ENCODE peak calls at places on chromosome 1, in five cellular contexts. One of them, this sample, is unnamed. For H3K4me1, the result is how much of the 10 kb centered on the place peaks cover.

GRCh38 chr1:236659792-236660587 is 26.3 kb upstream of the ACTN2 start:
- DNase-seq in PC-9: no peak
- DNase-seq in fibroblast of lung: no peak
- DNase-seq in neuronal stem cell: no peak
- DNase-seq in neural progenitor cell: no peak
- DNase-seq in this sample: no peak

GRCh38 chr1:2471587-2472001 is 4.5 kb upstream of the PLCH2 start:
- DNase-seq in fibroblast of lung: no peak
- DNase-seq in neuronal stem cell: no peak
- DNase-seq in PC-9: no peak
- DNase-seq in neural progenitor cell: no peak
- DNase-seq in this sample: no peak

GRCh38 chr1:204461331-204462228 is 33.0 kb downstream of the PIK3C2B start:
- DNase-seq in neural progenitor cell: no peak
- DNase-seq in neuronal stem cell: no peak
- DNase-seq in PC-9: no peak
- DNase-seq in fibroblast of lung: no peak
- DNase-seq in this sample: no peak

GRCh38 chr1:51861669-51862068 is 16.9 kb downstream of the NRDC start:
- DNase-seq in fibroblast of lung: peak
- DNase-seq in PC-9: no peak
- DNase-seq in neural progenitor cell: no peak
- DNase-seq in neuronal stem cell: no peak
- DNase-seq in this sample: no peak

GRCh38 chr1:78650114-78650513 is 483 bp downstream of the IFI44 start:
- DNase-seq in PC-9: no peak
- DNase-seq in fibroblast of lung: peak
- DNase-seq in neuronal stem cell: no peak
- DNase-seq in neural progenitor cell: no peak
- DNase-seq in this sample: no peak

GRCh38 chr1:19495000-19495656 is 9.8 kb upstream of the CAPZB start:
- DNase-seq in neural progenitor cell: no peak
- DNase-seq in PC-9: no peak
- DNase-seq in fibroblast of lung: no peak
- DNase-seq in neuronal stem cell: no peak
- DNase-seq in this sample: no peak

GRCh38 chr1:20124451-20125057 is 5.2 kb upstream of the PLA2G2D start:
- DNase-seq in neural progenitor cell: no peak
- DNase-seq in PC-9: peak
- DNase-seq in fibroblast of lung: peak
- DNase-seq in neuronal stem cell: no peak
- DNase-seq in this sample: peak

GRCh38 chr1:218436346-218436745 is 91.2 kb downstream of the TGFB2 start:
- DNase-seq in PC-9: no peak
- DNase-seq in neuronal stem cell: no peak
- DNase-seq in fibroblast of lung: no peak
- DNase-seq in neural progenitor cell: no peak
- DNase-seq in this sample: no peak

GRCh38 chr1:220093361-220094015 is 444 bp upstream of the IARS2 start:
- DNase-seq in neuronal stem cell: no peak
- DNase-seq in PC-9: no peak
- DNase-seq in fibroblast of lung: no peak
- DNase-seq in neural progenitor cell: no peak
- DNase-seq in this sample: no peak

DNA sequence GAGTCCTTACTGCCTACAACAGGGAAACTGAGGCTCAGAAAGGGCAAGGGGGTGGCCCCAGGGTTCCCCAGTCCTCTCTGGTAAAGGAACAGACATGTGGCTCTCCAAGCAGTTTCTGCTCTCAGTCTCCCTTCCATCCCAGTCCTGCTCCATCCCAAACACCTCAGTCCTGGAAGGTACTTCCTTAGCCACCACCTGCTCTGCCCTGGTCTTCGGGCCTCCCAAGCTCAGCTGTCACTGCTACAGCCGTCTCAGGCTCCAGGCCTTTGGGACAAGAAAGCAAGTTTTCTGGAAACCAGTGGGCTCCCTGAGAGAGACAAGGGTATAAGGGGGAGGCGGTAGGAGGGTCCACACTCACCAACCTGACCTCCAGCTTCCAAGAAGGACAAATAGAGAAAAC is 23.1 kb upstream of the ADGRB2 start:
- DNase-seq in neural progenitor cell: no peak
- DNase-seq in fibroblast of lung: no peak
- DNase-seq in PC-9: no peak
- DNase-seq in neuronal stem cell: no peak
- DNase-seq in this sample: no peak
- H3K27ac ChIP-seq in neural progenitor cell: no peak
- H3K27ac ChIP-seq in fibroblast of lung: no peak
- H3K27ac ChIP-seq in PC-9: no peak
- H3K27ac ChIP-seq in neuronal stem cell: no peak
- H3K27ac ChIP-seq in this sample: no peak

GRCh38 chr1:176211395-176212165 is 4.5 kb upstream of the COP1 start:
- DNase-seq in fibroblast of lung: no peak
- DNase-seq in neuronal stem cell: no peak
- DNase-seq in neural progenitor cell: no peak
- DNase-seq in PC-9: peak
- DNase-seq in this sample: peak
- H3K4me1 ChIP-seq in fibroblast of lung: under half
- H3K4me1 ChIP-seq in neuronal stem cell: under half
- H3K4me1 ChIP-seq in neural progenitor cell: under half
- H3K4me1 ChIP-seq in PC-9: under half
- H3K4me1 ChIP-seq in this sample: under half

DNA sequence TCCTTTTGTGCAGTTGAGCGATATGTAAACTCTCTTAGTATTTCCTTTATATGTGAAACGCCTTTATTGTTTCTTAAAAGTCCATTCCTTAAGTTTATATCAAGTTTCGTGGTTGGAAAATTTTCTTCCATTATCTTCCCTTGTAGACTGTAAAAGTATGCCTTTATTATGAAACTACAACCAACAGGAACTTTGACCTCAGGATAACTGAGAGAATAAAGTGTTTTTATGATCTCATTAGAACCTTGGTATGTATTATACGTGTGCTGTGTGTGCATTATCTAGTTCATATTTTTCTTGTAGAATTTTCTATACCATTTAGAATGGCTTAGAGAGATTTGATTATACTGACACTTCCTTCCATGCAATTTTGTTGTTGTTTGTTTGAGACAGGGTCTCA is 3.0 kb upstream of the CDC14A start:
- DNase-seq in fibroblast of lung: no peak
- DNase-seq in neural progenitor cell: no peak
- DNase-seq in PC-9: no peak
- DNase-seq in neuronal stem cell: no peak
- DNase-seq in this sample: no peak
- H2AFZ ChIP-seq in fibroblast of lung: no peak
- H2AFZ ChIP-seq in neural progenitor cell: no peak
- H2AFZ ChIP-seq in PC-9: no peak
- H2AFZ ChIP-seq in neuronal stem cell: no peak
- H2AFZ ChIP-seq in this sample: no peak

DNA sequence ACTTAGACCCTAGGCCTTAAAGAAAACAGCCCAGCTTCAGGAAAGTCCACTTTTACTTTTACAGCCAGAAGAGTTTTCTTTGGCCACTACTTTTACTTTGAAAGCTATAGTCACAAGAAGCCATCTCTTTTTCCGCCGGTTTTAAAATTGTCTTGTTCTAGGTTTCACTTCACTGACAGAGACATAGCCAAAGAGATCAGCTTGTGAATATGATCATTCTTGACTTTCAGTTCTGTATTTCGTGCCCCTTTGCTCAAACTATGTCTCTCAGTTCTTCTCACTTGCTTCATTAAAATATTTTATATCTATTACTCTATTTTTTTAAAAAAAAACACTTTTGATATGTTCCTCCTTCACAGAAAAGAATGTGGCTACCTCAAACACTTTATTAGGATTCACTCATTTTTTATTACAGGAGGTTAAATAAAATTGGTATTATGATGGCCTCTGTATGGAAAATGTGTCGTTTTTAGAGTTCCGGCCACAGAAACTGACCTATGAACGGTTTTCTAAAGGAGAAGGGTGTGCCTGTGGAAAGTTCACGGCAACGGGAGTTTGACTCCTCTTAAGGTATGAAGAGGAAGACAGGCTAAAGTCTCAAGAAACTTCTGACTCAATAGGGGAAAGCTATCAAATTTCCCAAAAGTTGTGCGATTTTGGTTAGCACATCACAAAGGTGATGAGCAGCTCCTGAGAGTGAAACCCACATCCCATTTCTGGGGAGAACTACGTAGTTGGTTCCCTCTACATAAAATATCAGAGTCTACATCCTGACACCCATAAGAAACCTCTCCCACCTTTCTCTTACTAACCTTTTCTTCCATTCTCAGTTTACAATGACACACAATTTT is 1.2 kb downstream of the MCOLN2 start:
- DNase-seq in PC-9: no peak
- DNase-seq in fibroblast of lung: no peak
- DNase-seq in neural progenitor cell: no peak
- DNase-seq in neuronal stem cell: no peak
- DNase-seq in this sample: no peak
- H3K27ac ChIP-seq in PC-9: no peak
- H3K27ac ChIP-seq in fibroblast of lung: no peak
- H3K27ac ChIP-seq in neural progenitor cell: no peak
- H3K27ac ChIP-seq in neuronal stem cell: no peak
- H3K27ac ChIP-seq in this sample: no peak

GRCh38 chr1:161196111-161196510 is 2.7 kb downstream of the ADAMTS4 start:
- DNase-seq in neuronal stem cell: no peak
- DNase-seq in PC-9: no peak
- DNase-seq in fibroblast of lung: no peak
- DNase-seq in neural progenitor cell: no peak
- DNase-seq in this sample: no peak
- H3K4me1 ChIP-seq in neuronal stem cell: under half
- H3K4me1 ChIP-seq in PC-9: under half
- H3K4me1 ChIP-seq in fibroblast of lung: under half
- H3K4me1 ChIP-seq in neural progenitor cell: half or more
- H3K4me1 ChIP-seq in this sample: under half

GRCh38 chr1:95506736-95507404 is 272.9 kb downstream of the RWDD3 start:
- DNase-seq in neuronal stem cell: no peak
- DNase-seq in neural progenitor cell: no peak
- DNase-seq in fibroblast of lung: no peak
- DNase-seq in PC-9: no peak
- DNase-seq in this sample: no peak

DNA sequence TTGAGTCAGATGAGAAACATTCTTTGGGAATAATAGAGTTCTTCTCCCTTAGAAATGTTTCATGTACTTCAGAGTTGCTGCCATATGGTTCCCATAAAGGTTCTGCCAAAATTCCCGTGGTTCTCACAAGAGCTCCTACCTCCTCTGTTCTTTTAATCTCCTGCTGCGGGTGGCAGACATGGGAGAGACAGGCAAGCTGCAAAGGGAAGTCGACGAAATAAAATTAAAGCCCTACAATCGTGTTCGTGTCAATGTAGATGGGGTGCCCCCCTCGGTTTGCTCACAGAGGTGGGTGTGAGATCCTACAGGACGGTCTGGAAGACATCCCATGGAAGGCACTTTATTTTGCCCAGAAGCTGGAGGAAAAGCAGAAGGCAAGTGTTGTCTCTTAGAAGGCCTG is 276.0 kb downstream of the RWDD3 start:
- DNase-seq in neuronal stem cell: no peak
- DNase-seq in neural progenitor cell: no peak
- DNase-seq in PC-9: no peak
- DNase-seq in fibroblast of lung: no peak
- DNase-seq in this sample: no peak
- H2AFZ ChIP-seq in neuronal stem cell: no peak
- H2AFZ ChIP-seq in neural progenitor cell: peak
- H2AFZ ChIP-seq in PC-9: no peak
- H2AFZ ChIP-seq in fibroblast of lung: no peak
- H2AFZ ChIP-seq in this sample: no peak

This sample was measured in hepatocyte.